ENCODE peak calls at places on chromosomes 13 and 19, in nine cellular contexts. G is dorsolateral prefrontal cortex, F is tibial artery, N is cardiac fibroblast, Q is lower leg skin, O is cardiac muscle cell, U is foreskin fibroblast, L is breast epithelium, S is colonic mucosa. R is an unnamed sample.

GRCh38 chr13:113105032-113105993 is at the start of gene F7:
- DNase-seq in G (no peak), F (no peak), N (no peak), Q (no peak), O (no peak), U (peak), L (no peak), S (peak), R (peak)

GRCh38 chr19:48686103-48686502 is 9.7 kb upstream of the FUT2 start:
- DNase-seq in G (no peak), F (no peak), N (no peak), Q (no peak), O (no peak), U (no peak), L (no peak), S (no peak), R (no peak)

GRCh38 chr13:50224534-50224933 is 209.3 kb downstream of the KCNRG start:
- DNase-seq in G (no peak), F (no peak), N (peak), Q (no peak), O (no peak), U (peak), L (no peak), S (no peak), R (peak)

GRCh38 chr19:29583196-29584006 is 22.7 kb upstream of the POP4 start:
- DNase-seq in G (no peak), F (no peak), N (peak), Q (no peak), O (no peak), U (peak), L (no peak), S (no peak), R (no peak)

GRCh38 chr19:3448616-3449334 is 31.6 kb downstream of the SMIM24 start:
- DNase-seq in G (no peak), F (no peak), N (no peak), Q (no peak), O (no peak), U (no peak), L (no peak), S (no peak), R (no peak)

GRCh38 chr13:113468461-113469147 is 15.3 kb upstream of the ADPRHL1 start:
- DNase-seq in G (no peak), F (no peak), N (no peak), Q (peak), O (no peak), U (no peak), L (no peak), S (no peak), R (no peak)

GRCh38 chr13:101455863-101456262 is 3.4 kb downstream of the ITGBL1 start:
- DNase-seq in G (no peak), F (no peak), N (peak), Q (no peak), O (no peak), U (peak), L (no peak), S (no peak), R (peak)

GRCh38 chr13:45768668-45769067 is 66.5 kb downstream of the CBY2 start:
- DNase-seq in G (no peak), F (no peak), N (no peak), Q (no peak), O (no peak), U (peak), L (no peak), S (no peak), R (no peak)

GRCh38 chr19:51127755-51128154 is 3.0 kb downstream of the SIGLEC9 start:
- DNase-seq in G (no peak), F (peak), N (peak), Q (no peak), O (no peak), U (no peak), L (no peak), S (no peak), R (peak)

GRCh38 chr13:26759907-26760834 is at the start of gene GPR12:
- DNase-seq in G (no peak), F (no peak), N (peak), Q (no peak), O (peak), U (peak), L (no peak), S (no peak), R (peak)

GRCh38 chr19:6760606-6761005 is 6.6 kb downstream of the SH2D3A start:
- DNase-seq in G (no peak), F (no peak), N (no peak), Q (no peak), O (no peak), U (no peak), L (no peak), S (no peak), R (no peak)
- TF ChIP-seq CTCF in G (no peak), F (no peak), N (no peak), Q (no peak), O (no peak), U (no peak), L (no peak), S (no peak), R (no peak)

DNA sequence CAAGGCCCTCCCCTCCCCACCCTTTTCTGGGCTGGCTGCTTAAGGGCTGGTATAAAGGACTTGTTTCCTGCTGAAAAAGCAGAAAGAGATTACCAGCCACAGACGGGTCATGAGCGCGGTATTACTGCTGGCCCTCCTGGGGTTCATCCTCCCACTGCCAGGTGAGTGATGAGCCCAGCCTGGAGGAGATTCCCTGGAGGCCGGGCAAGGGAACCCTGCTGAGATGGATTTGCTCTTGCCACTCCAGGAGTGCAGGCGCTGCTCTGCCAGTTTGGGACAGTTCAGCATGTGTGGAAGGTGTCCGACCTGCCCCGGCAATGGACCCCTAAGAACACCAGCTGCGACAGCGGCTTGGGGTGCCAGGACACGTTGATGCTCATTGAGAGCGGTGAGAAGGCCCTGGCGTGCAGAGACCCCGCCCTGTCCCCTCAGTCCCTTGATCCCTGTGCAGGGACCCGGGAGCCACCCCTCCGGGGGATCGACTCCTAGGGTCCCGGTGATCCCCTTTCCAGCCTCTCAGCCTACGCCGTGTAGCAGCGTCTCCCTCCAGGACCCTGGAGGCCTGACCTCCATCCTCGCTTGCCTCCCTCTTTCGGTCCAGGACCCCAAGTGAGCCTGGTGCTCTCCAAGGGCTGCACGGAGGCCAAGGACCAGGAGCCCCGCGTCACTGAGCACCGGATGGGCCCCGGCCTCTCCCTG is at the start of gene CD177:
- DNase-seq in G (no peak), F (no peak), N (no peak), Q (no peak), O (peak), U (no peak), L (no peak), S (no peak), R (no peak)
- H3K4me3 ChIP-seq in G (no peak), F (no peak), N (no peak), Q (no peak), O (peak), U (no peak), L (no peak), S (peak), R (no peak)

DNA sequence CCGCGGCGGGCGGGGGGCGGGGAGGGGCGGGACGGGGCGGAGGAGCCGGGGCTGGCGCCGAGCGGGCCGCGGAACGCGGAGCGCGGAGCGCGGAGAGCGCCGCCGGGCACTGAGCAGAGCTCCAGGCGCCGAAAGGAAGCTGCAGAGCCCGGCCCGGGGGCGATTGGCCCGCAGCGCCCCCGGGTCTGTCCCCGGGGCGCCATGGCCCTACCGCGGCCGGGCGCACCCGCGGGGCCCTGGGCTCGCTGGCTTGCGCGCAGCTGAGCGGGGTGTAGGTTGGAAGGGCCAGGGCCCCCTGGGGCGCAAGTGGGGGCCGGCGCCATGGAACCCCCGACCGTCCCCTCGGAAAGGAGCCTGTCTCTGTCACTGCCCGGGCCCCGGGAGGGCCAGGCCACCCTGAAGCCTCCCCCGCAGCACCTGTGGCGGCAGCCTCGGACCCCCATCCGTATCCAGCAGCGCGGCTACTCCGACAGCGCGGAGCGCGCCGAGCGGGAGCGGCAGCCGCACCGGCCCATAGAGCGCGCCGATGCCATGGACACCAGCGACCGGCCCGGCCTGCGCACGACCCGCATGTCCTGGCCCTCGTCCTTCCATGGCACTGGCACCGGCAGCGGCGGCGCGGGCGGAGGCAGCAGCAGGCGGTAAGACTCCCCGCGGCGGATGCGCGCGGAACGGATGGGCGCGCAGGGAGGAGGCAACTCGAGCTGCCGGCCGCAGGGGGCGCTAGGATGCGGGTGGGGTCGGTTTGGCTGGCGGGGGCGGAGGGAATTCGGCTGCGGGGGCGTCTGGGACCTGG is at the start of gene PDE4A:
- DNase-seq in G (no peak), F (no peak), N (peak), Q (peak), O (peak), U (peak), L (no peak), S (no peak), R (peak)
- TF ChIP-seq CTCF in G (peak), F (no peak), N (peak), Q (no peak), O (peak), U (peak), L (no peak), S (no peak), R (peak)

DNA sequence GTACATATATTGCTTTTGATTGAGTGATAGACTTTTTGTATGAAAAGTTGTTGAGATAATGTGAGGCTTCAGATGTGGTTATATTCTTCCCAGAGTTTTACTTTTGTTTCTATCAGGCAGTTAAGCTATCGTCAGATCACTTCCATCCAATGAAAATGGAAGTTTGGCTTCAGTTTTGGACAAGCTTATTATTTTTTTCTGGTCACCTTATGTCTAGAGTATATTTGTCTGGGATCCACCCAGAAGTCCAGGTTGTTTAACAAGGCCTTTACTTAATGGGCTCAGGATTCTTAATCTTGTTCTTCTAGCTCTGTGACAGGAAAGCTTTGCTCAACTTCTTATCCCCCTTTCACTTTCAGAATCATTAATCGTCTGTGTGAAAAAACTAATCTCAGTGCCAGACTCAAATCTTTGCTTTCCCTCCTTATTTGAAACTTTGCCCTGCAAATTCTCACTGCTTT is 150.9 kb downstream of the PDS5B start:
- DNase-seq in G (no peak), F (no peak), N (peak), Q (no peak), O (no peak), U (no peak), L (no peak), S (no peak), R (peak)
- H3K4me3 ChIP-seq in G (peak), F (peak), N (peak), Q (no peak), O (no peak), U (peak), L (peak), S (peak), R (peak)

DNA sequence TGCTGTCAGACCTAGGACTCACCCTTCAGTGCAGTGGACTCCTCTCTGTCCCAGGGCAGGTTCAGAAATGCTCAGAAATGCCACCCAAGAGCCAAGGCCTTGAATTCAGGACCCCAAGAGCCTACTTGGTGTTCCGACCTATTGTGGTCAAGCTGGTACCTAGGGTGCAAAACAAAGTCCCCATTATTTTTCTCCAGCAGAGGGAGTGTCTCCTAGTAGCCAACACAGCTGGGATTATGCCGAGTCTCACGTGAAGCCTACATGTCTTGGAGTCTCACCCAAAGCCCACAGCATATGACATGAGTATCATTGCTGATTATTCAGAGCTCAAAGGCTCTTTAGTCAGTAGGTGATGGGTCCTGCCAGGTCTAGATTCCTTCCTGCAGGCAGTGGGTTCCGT is 671.1 kb upstream of the SPRY2 start:
- DNase-seq in G (no peak), F (no peak), N (no peak), Q (no peak), O (no peak), U (no peak), L (no peak), S (no peak), R (no peak)
- TF ChIP-seq CTCF in G (no peak), F (no peak), N (no peak), Q (no peak), O (no peak), U (no peak), L (no peak), S (no peak), R (no peak)

GRCh38 chr13:106417467-106418110 is 117.9 kb downstream of the EFNB2 start:
- DNase-seq in G (no peak), F (no peak), N (no peak), Q (no peak), O (no peak), U (peak), L (no peak), S (no peak), R (peak)
- H3K4me3 ChIP-seq in G (peak), F (no peak), N (no peak), Q (no peak), O (no peak), U (no peak), L (no peak), S (no peak), R (peak)

GRCh38 chr19:32339988-32340874 is 5.2 kb upstream of the ZNF507 start:
- DNase-seq in G (peak), F (peak), N (peak), Q (no peak), O (peak), U (peak), L (no peak), S (peak), R (peak)

GRCh38 chr19:32337176-32337808 is 8.1 kb upstream of the ZNF507 start:
- DNase-seq in G (no peak), F (no peak), N (peak), Q (no peak), O (peak), U (no peak), L (no peak), S (no peak), R (no peak)

GRCh38 chr19:32333227-32333626 is 12.2 kb upstream of the ZNF507 start:
- DNase-seq in G (no peak), F (no peak), N (no peak), Q (no peak), O (no peak), U (no peak), L (no peak), S (no peak), R (no peak)

DNA sequence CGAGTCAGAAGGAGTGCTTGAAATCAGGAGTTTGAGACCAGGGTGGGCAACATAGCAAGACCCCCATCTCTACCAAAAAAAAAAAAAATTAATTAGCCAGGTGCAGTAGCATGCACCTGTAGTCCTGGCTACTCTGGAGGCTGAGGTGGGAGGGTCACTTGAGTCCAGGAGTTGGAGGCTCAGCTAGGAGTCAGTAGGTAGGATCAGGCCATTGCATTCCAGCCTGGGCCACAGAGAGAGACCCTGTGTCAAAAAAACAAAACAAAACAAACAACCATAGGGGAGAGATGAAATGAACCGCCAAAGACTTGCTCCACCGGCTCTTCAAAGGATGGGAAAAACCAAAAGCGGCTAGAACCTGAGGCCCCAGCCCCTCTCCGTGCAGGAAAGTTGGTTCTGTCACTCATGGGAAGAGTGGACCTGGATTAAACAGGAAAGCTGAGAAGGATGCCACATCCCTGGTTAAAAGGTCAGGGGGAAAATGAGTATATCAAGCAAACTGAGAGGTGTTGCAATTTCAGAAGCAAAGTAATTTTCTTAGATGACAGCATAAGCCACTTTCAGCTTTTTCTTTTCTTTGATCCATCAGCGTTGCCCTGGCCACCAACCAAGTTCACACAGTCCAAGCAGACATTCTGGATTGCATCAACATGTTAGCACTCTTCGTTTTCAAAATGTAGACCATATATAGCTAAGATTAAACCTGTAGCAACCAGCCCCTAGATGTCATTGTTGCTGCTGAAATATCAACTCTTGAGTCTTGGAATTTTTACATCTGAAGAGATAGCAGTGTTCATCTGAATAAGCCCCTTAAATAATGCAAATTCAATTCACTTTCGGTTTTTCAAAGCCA is 8.9 kb upstream of the ZNF507 start:
- DNase-seq in G (no peak), F (no peak), N (peak), Q (no peak), O (peak), U (peak), L (no peak), S (no peak), R (peak)
- TF ChIP-seq CTCF in G (peak), F (no peak), N (peak), Q (no peak), O (peak), U (peak), L (no peak), S (no peak), R (peak)

GRCh38 chr13:40588101-40588500 is 78.3 kb downstream of the FOXO1 start:
- DNase-seq in G (no peak), F (no peak), N (no peak), Q (no peak), O (no peak), U (no peak), L (no peak), S (no peak), R (no peak)
- H3K4me3 ChIP-seq in G (no peak), F (no peak), N (no peak), Q (no peak), O (no peak), U (no peak), L (no peak), S (no peak), R (no peak)